ENCODE peak calls at places on chromosomes 12 and 14, in four cellular contexts. J is activated CD4-positive, CD25-positive, alpha-beta regulatory T cell treated with anti-CD3 and anti-CD28 coated beads, Interleukin-2, amount 50 U/mL, for 72 hours; L is AG09319; T is germinal center. K is an unnamed sample.

GRCh38 chr12:109606261-109607028 is 32.9 kb downstream of the MVK start:
- DNase-seq in T (no peak), L (no peak), J (no peak), K (no peak)

GRCh38 chr14:68602507-68602906 is 190.4 kb downstream of the ZFP36L1 start:
- DNase-seq in L (no peak), T (no peak), J (no peak), K (no peak)

GRCh38 chr12:5192727-5193126 is 149.0 kb downstream of the KCNA5 start:
- DNase-seq in L (no peak), T (no peak), J (no peak), K (no peak)

GRCh38 chr14:59912443-59912842 is 7.5 kb upstream of the LRRC9 start:
- DNase-seq in J (no peak), L (no peak), T (no peak), K (no peak)

GRCh38 chr12:126668538-126668937 is 1598.4 kb upstream of the TMEM132C start:
- DNase-seq in L (peak; percentile 81), T (no peak), J (no peak), K (no peak)

GRCh38 chr12:56916996-56917333 is 17.2 kb downstream of the SDR9C7 start:
- DNase-seq in J (no peak), L (no peak), T (no peak), K (no peak)

GRCh38 chr12:65248656-65249633 is 29.5 kb upstream of the MSRB3 start:
- DNase-seq in J (no peak), L (no peak), T (no peak), K (no peak)

GRCh38 chr12:70543444-70543843 is 93.8 kb downstream of the PTPRB start:
- DNase-seq in L (peak; percentile 65), T (no peak), J (no peak), K (no peak)

GRCh38 chr12:13197526-13198141 is 1.1 kb downstream of the EMP1 start:
- DNase-seq in J (no peak), T (no peak), L (no peak), K (no peak)

GRCh38 chr14:20657216-20658211 is 16.0 kb upstream of the OR6S1 start:
- DNase-seq in L (no peak), J (no peak), T (no peak), K (no peak)

GRCh38 chr12:69933115-69933552 is 108.1 kb downstream of the MYRFL start:
- DNase-seq in T (no peak), J (no peak), L (no peak), K (no peak)

GRCh38 chr14:92599786-92600185 is 86.2 kb downstream of the RIN3 start:
- DNase-seq in J (no peak), T (no peak), L (no peak), K (no peak)

GRCh38 chr14:76919431-76919810 is 93.2 kb downstream of the LRRC74A start:
- DNase-seq in L (no peak), T (no peak), J (no peak), K (no peak)

GRCh38 chr14:100914597-100915021 is 11.1 kb upstream of the RTL1 start:
- DNase-seq in J (no peak), L (no peak), T (no peak), K (no peak)

GRCh38 chr14:22303589-22304195 is 285.3 kb downstream of the DAD1 start:
- DNase-seq in L (no peak), T (peak; percentile 28), J (no peak), K (no peak)

GRCh38 chr12:56632701-56633464 is 2.8 kb upstream of the BAZ2A start:
- DNase-seq in T (no peak), J (no peak), L (no peak), K (no peak)

GRCh38 chr12:52517888-52518287 is 2.3 kb downstream of the KRT5 start:
- DNase-seq in J (no peak), T (no peak), L (no peak), K (no peak)

GRCh38 chr12:29665107-29665506 is 118.6 kb downstream of the TMTC1 start:
- DNase-seq in L (no peak), J (no peak), T (no peak), K (no peak)

GRCh38 chr14:101853455-101854018 is 92.0 kb downstream of the PPP2R5C start:
- DNase-seq in L (no peak), J (no peak), T (no peak), K (no peak)

GRCh38 chr12:119730381-119730780 is 62.4 kb downstream of the PRKAB1 start:
- DNase-seq in J (no peak), T (no peak), L (no peak), K (no peak)

GRCh38 chr12:52495385-52495784 is 2.3 kb upstream of the KRT6A start:
- DNase-seq in T (no peak), L (no peak), J (no peak), K (no peak)

GRCh38 chr12:59874781-59875180 is 279.0 kb downstream of the SLC16A7 start:
- DNase-seq in J (no peak), L (no peak), T (no peak), K (no peak)

GRCh38 chr12:75389061-75389460 is 1.8 kb upstream of the GLIPR1L2 start:
- DNase-seq in J (no peak), L (no peak), T (no peak), K (no peak)

GRCh38 chr12:57707250-57707649 is 13.3 kb downstream of the OS9 start:
- DNase-seq in J (no peak), L (no peak), T (no peak), K (no peak)

GRCh38 chr14:22276913-22277816 is 311.9 kb downstream of the DAD1 start:
- DNase-seq in T (peak; percentile 14), L (no peak), J (no peak), K (no peak)

GRCh38 chr14:85528080-85528881 is 1.7 kb upstream of the FLRT2 start:
- DNase-seq in T (no peak), J (no peak), L (peak; percentile 75), K (no peak)

GRCh38 chr14:24982472-24983155 is 67.3 kb downstream of the STXBP6 start:
- DNase-seq in T (no peak), L (peak; percentile 38), J (no peak), K (no peak)

GRCh38 chr12:124952801-124953200 is 36.1 kb downstream of the DHX37 start:
- DNase-seq in T (no peak), J (no peak), L (no peak), K (no peak)

GRCh38 chr14:55354500-55354899 is 57.1 kb downstream of the ATG14 start:
- DNase-seq in T (peak; percentile 63), L (peak; percentile 12), J (no peak), K (no peak)

GRCh38 chr12:28883406-28883997 is 265.6 kb upstream of the FAR2 start:
- DNase-seq in T (no peak), L (no peak), J (no peak), K (no peak)

GRCh38 chr12:124030510-124030909 is 57.5 kb downstream of the ZNF664 start:
- DNase-seq in J (no peak), L (no peak), T (no peak), K (no peak)

GRCh38 chr12:131917711-131918306 is 11.3 kb upstream of the PUS1 start:
- DNase-seq in T (no peak), J (no peak), L (no peak), K (no peak)

GRCh38 chr12:106032141-106032925 is 106.4 kb downstream of the NUAK1 start:
- DNase-seq in L (no peak), T (no peak), J (no peak), K (no peak)

GRCh38 chr12:100128509-100128908 is 14.2 kb downstream of the BLTP3B start:
- DNase-seq in T (no peak), J (no peak), L (no peak), K (peak; percentile 59)

GRCh38 chr14:99647407-99647806 is 2.5 kb downstream of the HHIPL1 start:
- DNase-seq in J (no peak), L (no peak), T (no peak), K (no peak)

K was measured in upper lobe of left lung.